ENCODE peak calls at places on chromosomes 2 and 18, in four cellular contexts. One of them, this sample, is unnamed.

GRCh38 chr18:49756135-49756534 is 57.2 kb downstream of the ACAA2 start:
- DNase-seq in iris pigment epithelial cell: no peak
- DNase-seq in endothelial cell of umbilical vein: no peak
- DNase-seq in glutamatergic neuron: no peak
- DNase-seq in this sample: no peak

GRCh38 chr2:233442028-233442310 is 87.7 kb downstream of the DGKD start:
- DNase-seq in iris pigment epithelial cell: no peak
- DNase-seq in endothelial cell of umbilical vein: no peak
- DNase-seq in glutamatergic neuron: no peak
- DNase-seq in this sample: no peak

GRCh38 chr2:167487728-167488127 is 599.4 kb downstream of the XIRP2 start:
- DNase-seq in iris pigment epithelial cell: no peak
- DNase-seq in glutamatergic neuron: no peak
- DNase-seq in endothelial cell of umbilical vein: no peak
- DNase-seq in this sample: no peak

GRCh38 chr2:168230389-168230788 is 17.0 kb downstream of the STK39 start:
- DNase-seq in glutamatergic neuron: no peak
- DNase-seq in endothelial cell of umbilical vein: no peak
- DNase-seq in iris pigment epithelial cell: no peak
- DNase-seq in this sample: no peak

GRCh38 chr18:13726972-13727331 is 479 bp downstream of the RNMT start:
- DNase-seq in endothelial cell of umbilical vein: no peak
- DNase-seq in glutamatergic neuron: no peak
- DNase-seq in iris pigment epithelial cell: peak; percentile 71
- DNase-seq in this sample: peak; percentile 5

GRCh38 chr18:74407888-74408287 is 49.2 kb downstream of the DIPK1C start:
- DNase-seq in endothelial cell of umbilical vein: no peak
- DNase-seq in iris pigment epithelial cell: no peak
- DNase-seq in glutamatergic neuron: no peak
- DNase-seq in this sample: no peak

GRCh38 chr2:164114937-164115336 is 379.1 kb upstream of the FIGN start:
- DNase-seq in endothelial cell of umbilical vein: no peak
- DNase-seq in iris pigment epithelial cell: no peak
- DNase-seq in glutamatergic neuron: no peak
- DNase-seq in this sample: no peak

GRCh38 chr2:138716183-138716582 is 64.0 kb downstream of the NXPH2 start:
- DNase-seq in endothelial cell of umbilical vein: no peak
- DNase-seq in glutamatergic neuron: no peak
- DNase-seq in iris pigment epithelial cell: no peak
- DNase-seq in this sample: no peak

GRCh38 chr2:239674981-239675855 is 274.4 kb upstream of the HDAC4 start:
- DNase-seq in endothelial cell of umbilical vein: no peak
- DNase-seq in iris pigment epithelial cell: no peak
- DNase-seq in glutamatergic neuron: no peak
- DNase-seq in this sample: no peak

GRCh38 chr2:160207271-160207670 is 7.2 kb upstream of the ITGB6 start:
- DNase-seq in glutamatergic neuron: no peak
- DNase-seq in iris pigment epithelial cell: no peak
- DNase-seq in endothelial cell of umbilical vein: no peak
- DNase-seq in this sample: no peak

GRCh38 chr18:31041346-31042067 is 1.0 kb downstream of the DSC3 start:
- DNase-seq in iris pigment epithelial cell: peak; percentile 8
- DNase-seq in glutamatergic neuron: peak; percentile 43
- DNase-seq in endothelial cell of umbilical vein: peak; percentile 3
- DNase-seq in this sample: no peak

This sample was measured in activated T-helper 1 cell treated with Interleukin-2 at 50 U/mL for 16 hours.